ENCODE peak calls at places on chromosome 21, in six cellular contexts. One of them, this sample, is unnamed.

GRCh38 chr21:15967661-15968060 is 237.9 kb downstream of the USP25 start:
- DNase-seq in H9: no peak
- DNase-seq in lung: no peak
- DNase-seq in PC-3: peak; percentile 40
- DNase-seq in psoas muscle: no peak
- DNase-seq in fibroblast of lung: no peak
- DNase-seq in this sample: no peak

GRCh38 chr21:26437326-26438009 is 135.6 kb downstream of the CYYR1 start:
- DNase-seq in H9: peak; percentile 32
- DNase-seq in lung: no peak
- DNase-seq in PC-3: no peak
- DNase-seq in psoas muscle: no peak
- DNase-seq in fibroblast of lung: no peak
- DNase-seq in this sample: no peak

GRCh38 chr21:15301736-15302135 is 236.9 kb upstream of the NRIP1 start:
- DNase-seq in H9: no peak
- DNase-seq in lung: no peak
- DNase-seq in PC-3: peak; percentile 24
- DNase-seq in psoas muscle: no peak
- DNase-seq in fibroblast of lung: no peak
- DNase-seq in this sample: no peak

GRCh38 chr21:16180613-16181012 is 450.8 kb downstream of the USP25 start:
- DNase-seq in H9: no peak
- DNase-seq in lung: no peak
- DNase-seq in PC-3: no peak
- DNase-seq in psoas muscle: no peak
- DNase-seq in fibroblast of lung: no peak
- DNase-seq in this sample: no peak

GRCh38 chr21:29224006-29224405 is 74.7 kb upstream of the BACH1 start:
- DNase-seq in H9: no peak
- DNase-seq in lung: no peak
- DNase-seq in PC-3: no peak
- DNase-seq in psoas muscle: no peak
- DNase-seq in fibroblast of lung: no peak
- DNase-seq in this sample: no peak

GRCh38 chr21:29295066-29295650 is 3.6 kb upstream of the BACH1 start:
- DNase-seq in H9: no peak
- DNase-seq in lung: no peak
- DNase-seq in PC-3: no peak
- DNase-seq in psoas muscle: no peak
- DNase-seq in fibroblast of lung: no peak
- DNase-seq in this sample: no peak

GRCh38 chr21:30979054-30979453 is 59.2 kb downstream of the KRTAP19-8 start:
- DNase-seq in H9: no peak
- DNase-seq in lung: no peak
- DNase-seq in PC-3: no peak
- DNase-seq in psoas muscle: no peak
- DNase-seq in fibroblast of lung: no peak
- DNase-seq in this sample: no peak

GRCh38 chr21:15517394-15517793 is 212.4 kb upstream of the USP25 start:
- DNase-seq in H9: no peak
- DNase-seq in lung: no peak
- DNase-seq in PC-3: no peak
- DNase-seq in psoas muscle: no peak
- DNase-seq in fibroblast of lung: no peak
- DNase-seq in this sample: no peak

GRCh38 chr21:39108291-39109162 is 74.7 kb downstream of the PSMG1 start:
- DNase-seq in H9: no peak
- DNase-seq in lung: no peak
- DNase-seq in PC-3: no peak
- DNase-seq in psoas muscle: peak; percentile 48
- DNase-seq in fibroblast of lung: no peak
- DNase-seq in this sample: no peak

GRCh38 chr21:15063081-15063820 is 1.5 kb downstream of the NRIP1 start:
- DNase-seq in H9: no peak
- DNase-seq in lung: no peak
- DNase-seq in PC-3: peak; percentile 43
- DNase-seq in psoas muscle: no peak
- DNase-seq in fibroblast of lung: no peak
- DNase-seq in this sample: no peak

DNA sequence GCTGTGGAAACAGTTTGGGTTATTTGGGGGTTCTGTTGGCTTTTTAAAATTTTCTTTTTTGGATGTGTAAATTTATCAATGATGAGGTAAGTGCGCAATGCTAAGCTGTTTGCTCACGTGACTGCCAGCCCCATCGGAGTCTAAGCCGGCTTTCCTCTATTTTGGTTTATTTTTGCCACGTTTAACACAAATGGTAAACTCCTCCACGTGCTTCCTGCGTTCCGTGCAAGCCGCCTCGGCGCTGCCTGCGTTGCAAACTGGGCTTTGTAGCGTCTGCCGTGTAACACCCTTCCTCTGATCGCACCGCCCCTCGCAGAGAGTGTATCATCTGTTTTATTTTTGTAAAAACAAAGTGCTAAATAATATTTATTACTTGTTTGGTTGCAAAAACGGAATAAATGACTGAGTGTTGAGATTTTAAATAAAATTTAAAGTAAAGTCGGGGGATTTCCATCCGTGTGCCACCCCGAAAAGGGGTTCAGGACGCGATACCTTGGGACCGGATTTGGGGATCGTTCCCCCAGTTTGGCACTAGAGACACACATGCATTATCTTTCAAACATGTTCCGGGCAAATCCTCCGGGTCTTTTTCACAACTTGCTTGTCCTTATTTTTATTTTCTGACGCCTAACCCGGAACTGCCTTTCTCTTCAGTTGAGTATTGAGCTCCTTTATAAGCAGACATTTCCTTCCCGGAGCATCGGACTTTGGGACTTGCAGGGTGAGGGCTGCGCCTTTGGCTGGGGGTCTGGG is 3.2 kb downstream of the OLIG2 start:
- DNase-seq in H9: peak; percentile 45
- DNase-seq in lung: no peak
- DNase-seq in PC-3: no peak
- DNase-seq in psoas muscle: no peak
- DNase-seq in fibroblast of lung: no peak
- DNase-seq in this sample: no peak
- H3K27me3 ChIP-seq in H9: peaks cover 92% of the 10 kb centered on the region
- H3K27me3 ChIP-seq in lung: peaks cover 40% of the 10 kb centered on the region
- H3K27me3 ChIP-seq in PC-3: peaks cover 71% of the 10 kb centered on the region
- H3K27me3 ChIP-seq in psoas muscle: peaks cover 59% of the 10 kb centered on the region
- H3K27me3 ChIP-seq in fibroblast of lung: peaks cover 91% of the 10 kb centered on the region
- H3K27me3 ChIP-seq in this sample: peaks cover 4% of the 10 kb centered on the region

GRCh38 chr21:41761211-41762181 is 5.4 kb downstream of the RIPK4 start:
- DNase-seq in H9: no peak
- DNase-seq in lung: peak; percentile 68
- DNase-seq in PC-3: peak; percentile 98
- DNase-seq in psoas muscle: peak; percentile 75
- DNase-seq in fibroblast of lung: no peak
- DNase-seq in this sample: peak; percentile 89
- H3K27me3 ChIP-seq in H9: peaks cover 43% of the 10 kb centered on the region
- H3K27me3 ChIP-seq in lung: no peaks in the 10 kb centered on the region
- H3K27me3 ChIP-seq in PC-3: no peaks in the 10 kb centered on the region
- H3K27me3 ChIP-seq in psoas muscle: peaks cover 15% of the 10 kb centered on the region
- H3K27me3 ChIP-seq in fibroblast of lung: peaks cover 36% of the 10 kb centered on the region
- H3K27me3 ChIP-seq in this sample: no peaks in the 10 kb centered on the region

DNA sequence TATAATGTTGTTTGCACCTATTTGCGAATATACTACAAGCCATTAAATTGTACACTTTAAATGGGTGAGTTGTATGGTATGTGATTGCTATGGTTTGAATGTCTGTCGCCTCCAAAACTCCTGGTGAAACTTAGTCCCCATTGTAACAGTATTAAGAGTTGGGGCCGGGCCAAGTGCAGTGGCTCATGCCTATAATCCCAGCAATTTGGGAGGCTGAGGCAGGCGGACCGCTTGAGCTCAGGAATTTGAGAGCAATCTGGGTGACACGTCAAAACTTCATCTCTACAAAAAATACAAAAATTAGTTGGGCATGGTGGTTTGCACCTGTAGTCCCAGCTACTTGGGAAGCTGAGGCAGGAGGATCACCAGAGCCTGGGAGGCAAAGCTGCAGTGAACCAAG is 12.0 kb upstream of the SIM2 start:
- DNase-seq in H9: no peak
- DNase-seq in lung: no peak
- DNase-seq in PC-3: no peak
- DNase-seq in psoas muscle: no peak
- DNase-seq in fibroblast of lung: no peak
- DNase-seq in this sample: no peak
- H3K27me3 ChIP-seq in H9: peaks cover 28% of the 10 kb centered on the region
- H3K27me3 ChIP-seq in lung: peaks cover 17% of the 10 kb centered on the region
- H3K27me3 ChIP-seq in PC-3: no peaks in the 10 kb centered on the region
- H3K27me3 ChIP-seq in psoas muscle: peaks cover 7% of the 10 kb centered on the region
- H3K27me3 ChIP-seq in fibroblast of lung: peaks cover 36% of the 10 kb centered on the region
- H3K27me3 ChIP-seq in this sample: peaks cover 4% of the 10 kb centered on the region

GRCh38 chr21:34883501-34884271 is 165.4 kb downstream of the RUNX1 start:
- DNase-seq in H9: no peak
- DNase-seq in lung: no peak
- DNase-seq in PC-3: peak; percentile 29
- DNase-seq in psoas muscle: no peak
- DNase-seq in fibroblast of lung: peak; percentile 44
- DNase-seq in this sample: no peak

GRCh38 chr21:34880401-34880800 is 168.7 kb downstream of the RUNX1 start:
- DNase-seq in H9: no peak
- DNase-seq in lung: no peak
- DNase-seq in PC-3: no peak
- DNase-seq in psoas muscle: no peak
- DNase-seq in fibroblast of lung: no peak
- DNase-seq in this sample: no peak

GRCh38 chr21:34881894-34882371 is 167.2 kb downstream of the RUNX1 start:
- DNase-seq in H9: no peak
- DNase-seq in lung: no peak
- DNase-seq in PC-3: peak; percentile 96
- DNase-seq in psoas muscle: no peak
- DNase-seq in fibroblast of lung: peak; percentile 86
- DNase-seq in this sample: no peak

GRCh38 chr21:34882719-34883131 is 166.4 kb downstream of the RUNX1 start:
- DNase-seq in H9: no peak
- DNase-seq in lung: no peak
- DNase-seq in PC-3: no peak
- DNase-seq in psoas muscle: no peak
- DNase-seq in fibroblast of lung: no peak
- DNase-seq in this sample: no peak

DNA sequence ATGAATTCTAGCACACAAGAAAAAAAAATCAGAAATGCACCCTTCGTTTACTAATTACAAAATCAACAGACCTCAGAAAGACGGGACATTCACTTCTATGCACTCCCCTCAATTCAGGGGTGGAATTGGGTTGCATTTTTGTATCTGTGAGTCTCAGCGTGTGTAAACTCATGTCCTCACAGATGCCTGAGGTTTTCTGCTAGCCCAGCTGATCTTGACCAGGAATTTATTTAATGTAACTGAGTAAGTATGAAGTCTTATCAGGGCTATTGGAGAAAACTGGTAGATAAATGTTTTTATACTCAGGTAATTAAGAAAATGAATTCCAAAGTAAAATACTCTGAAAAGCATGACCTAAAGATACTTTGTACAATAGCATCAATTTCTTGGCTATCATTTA is 167.7 kb downstream of the RUNX1 start:
- DNase-seq in H9: no peak
- DNase-seq in lung: no peak
- DNase-seq in PC-3: peak; percentile 63
- DNase-seq in psoas muscle: no peak
- DNase-seq in fibroblast of lung: peak; percentile 66
- DNase-seq in this sample: no peak
- H3K27me3 ChIP-seq in H9: peaks cover 24% of the 10 kb centered on the region
- H3K27me3 ChIP-seq in lung: no peaks in the 10 kb centered on the region
- H3K27me3 ChIP-seq in PC-3: no peaks in the 10 kb centered on the region
- H3K27me3 ChIP-seq in psoas muscle: no peaks in the 10 kb centered on the region
- H3K27me3 ChIP-seq in fibroblast of lung: no peaks in the 10 kb centered on the region
- H3K27me3 ChIP-seq in this sample: no peaks in the 10 kb centered on the region

GRCh38 chr21:44703731-44704635 is 7.0 kb downstream of the KRTAP10-12 start:
- DNase-seq in H9: no peak
- DNase-seq in lung: no peak
- DNase-seq in PC-3: no peak
- DNase-seq in psoas muscle: peak; percentile 26
- DNase-seq in fibroblast of lung: no peak
- DNase-seq in this sample: no peak
- H3K27me3 ChIP-seq in H9: peaks cover 20% of the 10 kb centered on the region
- H3K27me3 ChIP-seq in lung: peaks cover 22% of the 10 kb centered on the region
- H3K27me3 ChIP-seq in PC-3: no peaks in the 10 kb centered on the region
- H3K27me3 ChIP-seq in psoas muscle: peaks cover 46% of the 10 kb centered on the region
- H3K27me3 ChIP-seq in fibroblast of lung: peaks cover 23% of the 10 kb centered on the region
- H3K27me3 ChIP-seq in this sample: no peaks in the 10 kb centered on the region

GRCh38 chr21:46141767-46142580 is 13.4 kb downstream of the FTCD start:
- DNase-seq in H9: no peak
- DNase-seq in lung: no peak
- DNase-seq in PC-3: no peak
- DNase-seq in psoas muscle: peak; percentile 48
- DNase-seq in fibroblast of lung: no peak
- DNase-seq in this sample: peak; percentile 12
- H3K27me3 ChIP-seq in H9: no peaks in the 10 kb centered on the region
- H3K27me3 ChIP-seq in lung: no peaks in the 10 kb centered on the region
- H3K27me3 ChIP-seq in PC-3: no peaks in the 10 kb centered on the region
- H3K27me3 ChIP-seq in psoas muscle: no peaks in the 10 kb centered on the region
- H3K27me3 ChIP-seq in fibroblast of lung: no peaks in the 10 kb centered on the region
- H3K27me3 ChIP-seq in this sample: no peaks in the 10 kb centered on the region

GRCh38 chr21:45130324-45130774 is 56.0 kb downstream of the ADARB1 start:
- DNase-seq in H9: no peak
- DNase-seq in lung: no peak
- DNase-seq in PC-3: peak; percentile 86
- DNase-seq in psoas muscle: no peak
- DNase-seq in fibroblast of lung: peak; percentile 89
- DNase-seq in this sample: no peak

GRCh38 chr21:45131537-45131999 is 57.2 kb downstream of the ADARB1 start:
- DNase-seq in H9: no peak
- DNase-seq in lung: no peak
- DNase-seq in PC-3: no peak
- DNase-seq in psoas muscle: no peak
- DNase-seq in fibroblast of lung: no peak
- DNase-seq in this sample: no peak

GRCh38 chr21:45134677-45135076 is 60.3 kb downstream of the ADARB1 start:
- DNase-seq in H9: no peak
- DNase-seq in lung: no peak
- DNase-seq in PC-3: no peak
- DNase-seq in psoas muscle: no peak
- DNase-seq in fibroblast of lung: no peak
- DNase-seq in this sample: no peak

GRCh38 chr21:45135122-45135521 is 60.7 kb downstream of the ADARB1 start:
- DNase-seq in H9: no peak
- DNase-seq in lung: no peak
- DNase-seq in PC-3: no peak
- DNase-seq in psoas muscle: peak; percentile 85
- DNase-seq in fibroblast of lung: no peak
- DNase-seq in this sample: no peak

GRCh38 chr21:45132841-45133573 is 58.6 kb downstream of the ADARB1 start:
- DNase-seq in H9: no peak
- DNase-seq in lung: no peak
- DNase-seq in PC-3: no peak
- DNase-seq in psoas muscle: peak; percentile 70
- DNase-seq in fibroblast of lung: peak; percentile 44
- DNase-seq in this sample: peak; percentile 56
- H3K27me3 ChIP-seq in H9: no peaks in the 10 kb centered on the region
- H3K27me3 ChIP-seq in lung: no peaks in the 10 kb centered on the region
- H3K27me3 ChIP-seq in PC-3: no peaks in the 10 kb centered on the region
- H3K27me3 ChIP-seq in psoas muscle: no peaks in the 10 kb centered on the region
- H3K27me3 ChIP-seq in fibroblast of lung: no peaks in the 10 kb centered on the region
- H3K27me3 ChIP-seq in this sample: no peaks in the 10 kb centered on the region

This sample was measured in right cardiac atrium.